ENCODE peak calls at places on chromosomes 13 and 19, in nine cellular contexts. E is psoas muscle, H is fibroblast of villous mesenchyme, F is body of pancreas, I is endothelial cell, L is mesothelial cell of epicardium, P is GM12864, K is fibroblast of lung, Z is cardiac muscle cell. T is an unnamed sample.

GRCh38 chr19:2820112-2820702 is 539 bp downstream of the ZNF554 start:
- DNase-seq in E (no peak), H (no peak), F (peak; percentile 26), I (peak; percentile 27), L (peak; percentile 55), P (no peak), K (no peak), Z (no peak), T (no peak)

GRCh38 chr19:50322931-50323781 is 6.0 kb downstream of the KCNC3 start:
- DNase-seq in E (peak; percentile 37), H (no peak), F (no peak), I (no peak), L (no peak), P (no peak), K (no peak), Z (no peak), T (no peak)

GRCh38 chr19:38712161-38712748 is 32.0 kb downstream of the CAPN12 start:
- DNase-seq in E (no peak), H (no peak), F (no peak), I (no peak), L (no peak), P (no peak), K (no peak), Z (no peak), T (no peak)

GRCh38 chr13:94020833-94021232 is 458.6 kb downstream of the DCT start:
- DNase-seq in E (no peak), H (no peak), F (no peak), I (no peak), L (no peak), P (no peak), K (peak; percentile 62), Z (no peak), T (no peak)

GRCh38 chr13:30666113-30666512 is 48.4 kb downstream of the USPL1 start:
- DNase-seq in E (no peak), H (no peak), F (no peak), I (no peak), L (no peak), P (no peak), K (no peak), Z (no peak), T (no peak)

GRCh38 chr13:106568225-106569003 is 477 bp upstream of the ARGLU1 start:
- DNase-seq in E (no peak), H (no peak), F (no peak), I (no peak), L (no peak), P (peak; percentile 16), K (no peak), Z (no peak), T (no peak)

GRCh38 chr19:6236310-6237291 is 43.2 kb downstream of the MLLT1 start:
- DNase-seq in E (peak; percentile 57), H (no peak), F (peak; percentile 92), I (no peak), L (no peak), P (no peak), K (no peak), Z (no peak), T (no peak)

GRCh38 chr13:108657520-108657919 is 28.1 kb downstream of the MYO16 start:
- DNase-seq in E (no peak), H (no peak), F (no peak), I (no peak), L (no peak), P (no peak), K (no peak), Z (no peak), T (no peak)

GRCh38 chr13:75076476-75076875 is 405.5 kb downstream of the TBC1D4 start:
- DNase-seq in E (no peak), H (no peak), F (no peak), I (no peak), L (no peak), P (no peak), K (no peak), Z (peak; percentile 9), T (no peak)

GRCh38 chr13:34352958-34353357 is 535.0 kb downstream of the RFC3 start:
- DNase-seq in E (no peak), H (no peak), F (no peak), I (no peak), L (no peak), P (no peak), K (no peak), Z (no peak), T (no peak)

GRCh38 chr19:366951-367350 is 22.4 kb upstream of the MIER2 start:
- DNase-seq in E (no peak), H (no peak), F (no peak), I (no peak), L (no peak), P (no peak), K (no peak), Z (no peak), T (no peak)

GRCh38 chr19:40528078-40528477 is 48.6 kb upstream of the SHKBP1 start:
- DNase-seq in E (no peak), H (no peak), F (no peak), I (no peak), L (no peak), P (no peak), K (no peak), Z (no peak), T (no peak)

GRCh38 chr19:40528533-40529092 is 48.1 kb upstream of the SHKBP1 start:
- DNase-seq in E (no peak), H (no peak), F (no peak), I (no peak), L (no peak), P (no peak), K (no peak), Z (no peak), T (no peak)

GRCh38 chr19:40533508-40533907 is 43.2 kb upstream of the SHKBP1 start:
- DNase-seq in E (no peak), H (no peak), F (no peak), I (no peak), L (no peak), P (no peak), K (no peak), Z (no peak), T (no peak)

GRCh38 chr19:40529093-40529954 is 47.3 kb upstream of the SHKBP1 start:
- DNase-seq in E (peak; percentile 91), H (peak; percentile 72), F (peak; percentile 88), I (peak; percentile 85), L (peak; percentile 94), P (peak; percentile 39), K (peak; percentile 74), Z (peak; percentile 82), T (peak; percentile 91)

DNA sequence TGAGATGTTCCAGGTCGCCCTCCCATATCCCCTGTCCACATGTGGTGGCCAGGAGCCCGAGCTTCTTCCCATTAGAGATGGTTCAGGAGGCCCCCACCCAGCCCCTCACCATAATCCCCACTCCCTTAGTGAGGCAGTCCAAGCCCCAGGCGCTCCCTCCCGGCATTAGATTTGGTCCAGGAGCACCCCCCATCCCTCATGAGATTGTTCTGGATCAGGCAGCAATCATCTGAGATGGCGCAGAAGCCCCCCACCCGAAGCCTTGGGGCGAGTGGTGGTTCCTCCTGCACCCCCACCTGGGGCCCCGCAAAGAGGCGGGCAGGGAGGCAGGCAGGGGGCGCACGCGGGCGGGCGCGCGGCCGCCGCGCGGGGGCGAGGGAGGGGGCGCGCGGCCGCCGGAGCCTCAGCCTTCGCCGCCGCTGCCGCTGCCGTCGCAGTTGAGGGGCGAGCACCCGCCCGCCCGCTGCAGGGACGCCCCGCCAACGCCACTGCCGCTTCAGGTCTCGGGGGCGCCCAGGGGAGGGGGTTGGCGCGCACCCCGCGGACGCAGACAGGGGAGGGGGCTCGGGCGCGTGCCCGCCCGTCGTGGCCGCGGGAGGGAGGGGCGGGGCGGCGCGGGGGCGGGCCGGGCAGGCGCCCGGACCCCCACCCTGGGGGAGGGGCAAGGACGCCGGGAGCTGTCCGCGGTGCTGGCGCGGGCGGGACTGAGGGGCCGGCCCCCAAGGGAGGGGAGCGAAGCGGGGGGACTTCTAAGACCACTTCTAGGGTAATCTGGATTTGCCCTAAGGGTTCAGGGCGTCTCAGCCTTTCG is 46.4 kb upstream of the SHKBP1 start:
- DNase-seq in E (no peak), H (no peak), F (peak; percentile 24), I (peak; percentile 73), L (peak; percentile 77), P (no peak), K (no peak), Z (no peak), T (peak; percentile 92)
- TF ChIP-seq CTCF in E (peak; percentile 11), H (no peak), F (no peak), I (no peak), L (no peak), P (peak; percentile 11), K (no peak), Z (peak; percentile 30), T (no peak)

GRCh38 chr19:46297700-46298476 is 1.0 kb downstream of the HIF3A start:
- DNase-seq in E (peak; percentile 91), H (peak; percentile 64), F (peak; percentile 41), I (no peak), L (no peak), P (no peak), K (peak; percentile 92), Z (peak; percentile 92), T (no peak)
- TF ChIP-seq CTCF in E (peak; percentile 11), H (peak; percentile 20), F (no peak), I (no peak), L (no peak), P (no peak), K (peak; percentile 33), Z (peak; percentile 28), T (no peak)

DNA sequence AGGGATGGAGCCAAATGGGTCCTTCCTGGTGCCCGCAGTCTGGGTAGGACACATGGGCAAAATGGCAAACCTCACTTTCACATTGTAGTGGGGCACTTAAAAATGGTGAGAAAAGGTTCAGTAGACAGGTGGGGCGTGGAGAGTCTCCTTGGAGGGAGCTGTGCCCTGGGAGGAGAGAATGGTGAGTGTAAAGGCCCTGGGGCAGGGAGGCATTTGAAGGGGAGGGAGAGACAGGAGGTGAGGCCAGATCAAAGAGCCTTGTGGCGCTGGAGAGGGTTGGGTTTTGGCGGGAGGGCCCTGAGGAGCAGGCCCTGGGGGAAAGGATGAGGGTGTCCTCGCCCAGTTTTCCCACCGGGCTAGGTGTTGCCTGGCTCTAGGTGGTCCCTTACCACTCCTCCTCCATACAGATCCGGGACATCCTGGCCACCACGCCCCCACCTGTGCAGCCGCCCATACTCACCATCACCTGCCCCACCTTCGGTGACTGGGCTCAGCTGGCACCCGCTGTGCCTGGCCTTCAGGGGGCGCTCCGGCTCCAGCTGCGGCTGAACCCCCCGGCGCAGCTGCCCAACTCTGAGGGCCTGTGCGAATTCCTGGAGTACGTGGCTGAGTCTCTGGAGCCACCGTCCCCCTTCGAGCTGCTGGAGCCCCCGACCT is 6.3 kb downstream of the MAP1S start:
- DNase-seq in E (no peak), H (no peak), F (no peak), I (no peak), L (no peak), P (no peak), K (no peak), Z (no peak), T (no peak)
- TF ChIP-seq CTCF in E (no peak), H (peak; percentile 14), F (no peak), I (peak; percentile 58), L (peak; percentile 47), P (peak; percentile 51), K (peak; percentile 24), Z (peak; percentile 39), T (peak; percentile 21)

DNA sequence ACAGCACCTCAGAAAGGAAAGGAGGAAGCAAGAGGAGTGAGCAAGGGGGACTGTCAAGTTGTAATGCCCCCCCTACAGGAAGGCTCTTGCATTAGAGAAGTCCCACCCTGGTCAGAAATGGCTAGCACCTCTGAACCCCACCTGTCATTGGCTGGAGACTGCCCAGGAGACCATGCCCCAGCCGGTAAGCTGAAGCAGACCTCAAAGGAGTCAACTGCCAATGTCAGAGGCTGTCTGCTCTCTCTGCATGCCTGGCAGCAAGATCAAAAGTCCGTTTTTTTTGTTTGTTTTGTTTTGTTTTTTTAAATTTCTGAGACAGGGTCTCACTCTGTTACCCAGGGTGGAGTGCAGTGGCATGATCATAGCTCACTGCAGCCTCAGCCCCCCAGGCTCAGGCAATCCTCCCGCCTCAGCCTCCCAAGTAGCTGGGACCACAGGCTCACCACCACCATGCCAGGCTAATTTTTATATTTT is 8.1 kb upstream of the BCL3 start:
- DNase-seq in E (no peak), H (no peak), F (no peak), I (no peak), L (no peak), P (no peak), K (no peak), Z (no peak), T (no peak)
- TF ChIP-seq CTCF in E (no peak), H (peak; percentile 17), F (no peak), I (no peak), L (no peak), P (peak; percentile 39), K (peak; percentile 14), Z (no peak), T (no peak)

T was measured in nephron progenitor cell.